ENCODE peak calls at places on chromosome 18, in four cellular contexts. N is HepG2, K is H1, S is GM12878. E is an unnamed sample.

GRCh38 chr18:50722311-50722710 is 97.5 kb downstream of the MRO start:
- DNase-seq in K (no peak), N (no peak), S (no peak), E (no peak)

GRCh38 chr18:36655074-36655473 is 173.7 kb downstream of the TPGS2 start:
- DNase-seq in N (no peak), K (no peak), S (no peak), E (no peak)

GRCh38 chr18:9101730-9102390 is 639 bp upstream of the NDUFV2 start:
- DNase-seq in N (peak; percentile 67), K (no peak), S (no peak), E (peak; percentile 61)

GRCh38 chr18:62425465-62426190 is 97.2 kb upstream of the ZCCHC2 start:
- DNase-seq in N (peak; percentile 88), K (peak; percentile 77), S (no peak), E (peak; percentile 82)

GRCh38 chr18:4631239-4631638 is 176.1 kb upstream of the DLGAP1 start:
- DNase-seq in K (no peak), N (no peak), S (no peak), E (no peak)

GRCh38 chr18:22667158-22667557 is 249.4 kb upstream of the CTAGE1 start:
- DNase-seq in S (no peak), K (no peak), N (no peak), E (peak; percentile 77)

GRCh38 chr18:63292844-63293683 is 26.5 kb downstream of the BCL2 start:
- DNase-seq in S (no peak), K (no peak), N (no peak), E (no peak)

GRCh38 chr18:62045316-62045715 is 141.5 kb downstream of the PIGN start:
- DNase-seq in N (no peak), K (no peak), S (no peak), E (no peak)

GRCh38 chr18:24770625-24771024 is 310.2 kb downstream of the HRH4 start:
- DNase-seq in S (no peak), N (no peak), K (no peak), E (no peak)

GRCh38 chr18:39799010-39799409 is 2156.0 kb upstream of the PIK3C3 start:
- DNase-seq in K (no peak), S (no peak), N (no peak), E (no peak)

GRCh38 chr18:23560186-23560585 is 26.1 kb downstream of the NPC1 start:
- DNase-seq in S (no peak), K (no peak), N (no peak), E (no peak)

GRCh38 chr18:75214766-75215515 is 4.3 kb downstream of the TSHZ1 start:
- DNase-seq in N (peak; percentile 20), S (no peak), K (no peak), E (no peak)

GRCh38 chr18:9025104-9025838 is 77.2 kb upstream of the NDUFV2 start:
- DNase-seq in S (no peak), K (no peak), N (peak; percentile 28), E (no peak)

GRCh38 chr18:33277431-33277830 is 163.1 kb downstream of the CCDC178 start:
- DNase-seq in K (no peak), S (no peak), N (no peak), E (no peak)

GRCh38 chr18:45448871-45449270 is 166.4 kb upstream of the SLC14A2 start:
- DNase-seq in K (no peak), S (no peak), N (no peak), E (no peak)

GRCh38 chr18:52937840-52938239 is 597.8 kb downstream of the DCC start:
- DNase-seq in S (no peak), K (no peak), N (no peak), E (no peak)

GRCh38 chr18:78542204-78542603 is 437.4 kb upstream of the SALL3 start:
- DNase-seq in S (no peak), K (no peak), N (no peak), E (no peak)

GRCh38 chr18:48293954-48294893 is 115.0 kb downstream of the ZBTB7C start:
- DNase-seq in K (no peak), N (no peak), S (no peak), E (no peak)

GRCh38 chr18:23038712-23039111 is 96.6 kb upstream of the CABLES1 start:
- DNase-seq in K (no peak), S (no peak), N (no peak), E (no peak)

GRCh38 chr18:79863946-79864725 is 66.4 kb downstream of the KCNG2 start:
- DNase-seq in K (no peak), N (no peak), S (no peak), E (no peak)

GRCh38 chr18:7677001-7677400 is 109.9 kb downstream of the PTPRM start:
- DNase-seq in K (no peak), S (no peak), N (no peak), E (no peak)

GRCh38 chr18:7300971-7301553 is 70.2 kb downstream of the LRRC30 start:
- DNase-seq in K (no peak), N (peak; percentile 45), S (no peak), E (no peak)

DNA sequence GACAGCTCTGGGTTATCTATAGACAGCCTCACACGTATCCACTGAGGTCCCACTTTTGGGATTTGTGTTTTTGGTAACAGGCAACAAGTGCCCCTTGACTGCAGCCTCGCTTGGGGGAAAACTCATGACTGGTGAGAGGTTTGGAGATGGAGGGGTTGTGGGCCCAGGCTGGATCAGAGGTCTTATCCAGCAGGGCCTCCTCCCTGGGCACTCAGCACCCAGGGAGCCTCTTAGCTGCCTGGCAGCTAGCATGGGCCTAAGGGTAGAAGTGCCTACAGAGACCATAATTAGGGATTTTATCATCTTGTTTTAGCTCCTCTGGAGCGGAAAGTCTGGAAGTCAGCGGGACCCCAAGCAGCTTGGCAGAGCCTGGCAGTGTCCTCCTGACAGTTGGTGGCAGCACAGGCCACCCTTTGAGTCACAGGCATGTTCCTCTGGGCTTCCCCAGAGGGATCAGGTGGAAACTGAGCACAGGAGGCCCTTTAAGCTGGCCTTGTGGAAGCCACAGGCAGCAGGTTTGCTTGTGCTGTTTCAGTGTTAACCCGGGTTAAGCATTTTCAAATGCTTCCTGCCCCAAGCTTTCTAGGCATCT is 143.1 kb downstream of the KCTD1 start:
- DNase-seq in S (no peak), K (no peak), N (peak; percentile 30), E (peak; percentile 16)
- TF ChIP-seq HDAC6 in S (no peak), K (no peak), N (no peak), E (no peak)

GRCh38 chr18:2978626-2979025 is 34.3 kb downstream of the LPIN2 start:
- DNase-seq in K (no peak), N (no peak), S (no peak), E (no peak)
- TF ChIP-seq HDAC6 in K (no peak), N (no peak), S (no peak), E (no peak)

DNA sequence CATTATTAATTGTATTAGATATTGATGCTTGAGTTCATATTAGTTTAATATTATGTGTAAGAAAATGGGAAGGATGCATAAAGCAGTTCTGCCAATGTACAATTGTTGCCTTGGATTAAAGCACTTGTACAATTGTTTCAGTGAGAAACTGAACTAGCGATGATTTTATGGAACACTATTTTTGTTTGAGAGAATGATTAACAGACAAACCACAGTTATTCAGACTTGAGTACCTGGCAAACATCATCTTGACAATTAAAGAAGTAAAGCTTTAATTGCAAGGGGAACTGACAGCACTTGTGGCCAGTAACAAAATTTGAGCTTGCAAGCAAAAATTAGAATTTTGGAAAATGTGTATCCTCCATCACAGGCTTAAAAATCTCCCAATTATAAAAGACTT is 214.3 kb downstream of the RIT2 start:
- DNase-seq in S (no peak), N (no peak), K (no peak), E (no peak)
- TF ChIP-seq HDAC6 in S (no peak), N (no peak), K (no peak), E (no peak)

DNA sequence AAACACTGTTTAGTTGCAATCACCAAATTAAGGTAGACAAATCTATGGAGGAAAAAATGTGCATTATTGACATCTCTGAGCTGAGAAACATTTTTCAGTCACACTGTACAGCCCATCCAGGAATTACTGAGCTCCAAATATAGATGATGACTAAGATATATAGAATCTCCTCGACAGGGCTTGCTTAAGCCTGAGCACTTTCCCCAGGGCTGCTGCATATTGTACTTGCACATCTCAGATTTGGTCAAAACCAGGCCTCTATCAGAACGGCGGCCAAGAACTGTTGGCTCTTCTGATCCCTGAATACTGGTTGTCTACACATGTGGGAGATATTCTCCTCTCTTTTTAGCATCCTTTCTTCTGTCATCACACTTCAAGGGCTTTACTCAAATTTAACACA is 201.5 kb upstream of the SLC35G4 start:
- DNase-seq in N (no peak), S (no peak), K (no peak), E (no peak)
- TF ChIP-seq HDAC6 in N (no peak), S (no peak), K (no peak), E (no peak)